ENCODE peak calls at places on chromosomes 12 and 14, in six cellular contexts. B is tibial artery, P is iris pigment epithelial cell, S is GM20000, U is nucleus accumbens, Q is left ventricle myocardium inferior. L is an unnamed sample.

GRCh38 chr14:91113829-91114078 is at the start of gene DGLUCY:
- DNase-seq in Q (peak; percentile 86), U (no peak), B (no peak), S (peak; percentile 77), P (peak; percentile 82), L (no peak)

GRCh38 chr12:54650409-54650808 is 2.2 kb upstream of the DCD start:
- DNase-seq in U (no peak), B (no peak), S (no peak), P (peak; percentile 3), Q (no peak), L (no peak)

GRCh38 chr14:94681300-94682060 is 69.3 kb downstream of the SERPINA3 start:
- DNase-seq in B (peak; percentile 51), S (no peak), Q (no peak), P (peak; percentile 70), U (no peak), L (no peak)

GRCh38 chr12:22986997-22987396 is 362.0 kb downstream of the ETNK1 start:
- DNase-seq in S (no peak), P (no peak), B (no peak), Q (no peak), U (no peak), L (no peak)

GRCh38 chr12:113086249-113087164 is 30.0 kb downstream of the DTX1 start:
- DNase-seq in B (no peak), P (peak; percentile 7), Q (no peak), S (no peak), U (no peak), L (no peak)

GRCh38 chr12:122517877-122518276 is 8.9 kb downstream of the RSRC2 start:
- DNase-seq in S (no peak), P (peak; percentile 99), U (no peak), B (no peak), Q (no peak), L (peak; percentile 65)

GRCh38 chr14:101474563-101475467 is 86.5 kb upstream of the DIO3 start:
- DNase-seq in Q (no peak), U (no peak), B (peak; percentile 54), P (no peak), S (no peak), L (peak; percentile 18)

GRCh38 chr14:33291529-33292104 is 352.9 kb downstream of the NPAS3 start:
- DNase-seq in Q (no peak), P (no peak), U (no peak), B (no peak), S (no peak), L (no peak)

L was measured in smooth muscle cell of the brain vasculature.